ENCODE peak calls at places on chromosomes 2 and 18, in six cellular contexts. V is HepG2, R is GM12891, W is K562, X is H1, U is GM12878. H is an unnamed sample.
A peak's percentile ranks its signal among the peaks of the same experiment; 100 is the strongest.

GRCh38 chr18:46428368-46428767 is 228.7 kb downstream of the LOXHD1 start:
- DNase-seq in V (no peak), X (no peak), W (no peak), R (no peak), U (no peak), H (no peak)

GRCh38 chr18:31630549-31630948 is 38.9 kb downstream of the TTR start:
- DNase-seq in X (no peak), V (no peak), W (no peak), R (no peak), U (no peak), H (no peak)

GRCh38 chr2:199646439-199646838 is 188.7 kb upstream of the SATB2 start:
- DNase-seq in W (no peak), V (no peak), X (no peak), R (no peak), U (peak; percentile 16), H (no peak)

GRCh38 chr18:59514193-59514592 is 155.1 kb upstream of the LMAN1 start:
- DNase-seq in U (no peak), W (peak; percentile 2), R (no peak), V (peak; percentile 25), X (no peak), H (no peak)

GRCh38 chr18:13893418-13893760 is 21.9 kb downstream of the MC2R start:
- DNase-seq in R (peak; percentile 54), X (no peak), V (no peak), W (no peak), U (peak; percentile 63), H (peak; percentile 46)

GRCh38 chr2:205024822-205025518 is 479.7 kb downstream of the PARD3B start:
- DNase-seq in R (no peak), V (peak; percentile 29), W (peak; percentile 84), X (no peak), U (no peak), H (no peak)

GRCh38 chr2:167140767-167141166 is 252.5 kb downstream of the XIRP2 start:
- DNase-seq in W (no peak), X (peak; percentile 2), V (peak; percentile 62), U (no peak), R (no peak), H (no peak)

GRCh38 chr2:168649105-168649504 is 153.3 kb upstream of the NOSTRIN start:
- DNase-seq in V (no peak), U (no peak), X (no peak), W (no peak), R (no peak), H (no peak)

GRCh38 chr2:134009440-134009839 is 244.4 kb upstream of the MGAT5 start:
- DNase-seq in U (no peak), X (no peak), W (no peak), R (no peak), V (no peak), H (no peak)

GRCh38 chr2:135494503-135494902 is 36.5 kb downstream of the ZRANB3 start:
- DNase-seq in U (no peak), R (no peak), X (no peak), V (no peak), W (no peak), H (no peak)

GRCh38 chr2:85708641-85709040 is 14.5 kb downstream of the GNLY start:
- DNase-seq in U (no peak), W (no peak), V (no peak), R (no peak), X (no peak), H (no peak)

GRCh38 chr18:72675394-72675793 is 131.3 kb upstream of the CBLN2 start:
- DNase-seq in V (no peak), X (no peak), U (no peak), R (no peak), W (no peak), H (no peak)

GRCh38 chr2:61205132-61205531 is 43.1 kb downstream of the C2orf74 start:
- DNase-seq in V (no peak), X (no peak), R (no peak), W (no peak), U (no peak), H (no peak)

GRCh38 chr2:218722419-218722818 is 11.8 kb downstream of the TTLL4 start:
- DNase-seq in R (no peak), W (no peak), X (no peak), V (no peak), U (no peak), H (no peak)

GRCh38 chr2:63537306-63537705 is 51.0 kb downstream of the WDPCP start:
- DNase-seq in R (no peak), W (no peak), X (no peak), V (no peak), U (no peak), H (no peak)

GRCh38 chr18:63725682-63726480 is 23.1 kb downstream of the SERPINB11 start:
- DNase-seq in R (no peak), U (no peak), W (no peak), X (no peak), V (no peak), H (no peak)

GRCh38 chr2:102022884-102023539 is 31.3 kb downstream of the IL1R2 start:
- DNase-seq in W (no peak), R (no peak), V (no peak), U (no peak), X (no peak), H (no peak)

GRCh38 chr2:67169417-67170140 is 227.6 kb upstream of the ETAA1 start:
- DNase-seq in V (no peak), W (no peak), X (no peak), U (no peak), R (no peak), H (no peak)

GRCh38 chr18:79200546-79201268 is 131.5 kb downstream of the ATP9B start:
- DNase-seq in R (no peak), U (no peak), X (peak; percentile 39), W (no peak), V (no peak), H (peak; percentile 33)

GRCh38 chr2:38702413-38702812 is 36.5 kb downstream of the GALM start:
- DNase-seq in U (no peak), X (no peak), V (no peak), R (no peak), W (peak; percentile 60), H (no peak)

GRCh38 chr2:157492189-157492773 is 48.4 kb upstream of the CYTIP start:
- DNase-seq in U (peak; percentile 43), X (peak; percentile 23), R (peak; percentile 37), V (peak; percentile 56), W (peak; percentile 78), H (no peak)

GRCh38 chr2:160970052-160970846 is 190.0 kb upstream of the TANK start:
- DNase-seq in W (peak; percentile 30), R (no peak), U (no peak), V (peak; percentile 80), X (peak; percentile 38), H (no peak)

GRCh38 chr18:48475635-48476549 is 62.9 kb upstream of the CTIF start:
- DNase-seq in W (peak; percentile 64), X (peak; percentile 41), V (peak; percentile 80), U (peak; percentile 5), R (no peak), H (no peak)

GRCh38 chr2:73027340-73027739 is 44.2 kb downstream of the SFXN5 start:
- DNase-seq in X (no peak), W (no peak), U (no peak), R (no peak), V (no peak), H (no peak)

GRCh38 chr2:95350320-95351079 is 52.0 kb upstream of the FAHD2A start:
- DNase-seq in X (no peak), U (no peak), V (no peak), R (no peak), W (no peak), H (no peak)

GRCh38 chr2:86372641-86373502 is 35.4 kb upstream of the REEP1 start:
- DNase-seq in X (no peak), R (no peak), W (peak; percentile 47), V (peak; percentile 63), U (no peak), H (no peak)

GRCh38 chr2:113240915-113241911 is 37.5 kb downstream of the PAX8 start:
- DNase-seq in X (peak; percentile 13), V (peak; percentile 90), U (no peak), W (peak; percentile 70), R (no peak), H (no peak)
- TF ChIP-seq POLR2A in X (no peak), V (no peak), U (no peak), W (peak; percentile 68), R (no peak), H (no peak)

GRCh38 chr2:136582631-136583205 is 182.6 kb upstream of the THSD7B start:
- DNase-seq in V (peak; percentile 18), R (no peak), X (no peak), W (peak; percentile 44), U (no peak), H (peak; percentile 4)
- TF ChIP-seq TAF1 in V (no peak), R (no peak), X (no peak), W (no peak), U (no peak), H (no peak)

DNA sequence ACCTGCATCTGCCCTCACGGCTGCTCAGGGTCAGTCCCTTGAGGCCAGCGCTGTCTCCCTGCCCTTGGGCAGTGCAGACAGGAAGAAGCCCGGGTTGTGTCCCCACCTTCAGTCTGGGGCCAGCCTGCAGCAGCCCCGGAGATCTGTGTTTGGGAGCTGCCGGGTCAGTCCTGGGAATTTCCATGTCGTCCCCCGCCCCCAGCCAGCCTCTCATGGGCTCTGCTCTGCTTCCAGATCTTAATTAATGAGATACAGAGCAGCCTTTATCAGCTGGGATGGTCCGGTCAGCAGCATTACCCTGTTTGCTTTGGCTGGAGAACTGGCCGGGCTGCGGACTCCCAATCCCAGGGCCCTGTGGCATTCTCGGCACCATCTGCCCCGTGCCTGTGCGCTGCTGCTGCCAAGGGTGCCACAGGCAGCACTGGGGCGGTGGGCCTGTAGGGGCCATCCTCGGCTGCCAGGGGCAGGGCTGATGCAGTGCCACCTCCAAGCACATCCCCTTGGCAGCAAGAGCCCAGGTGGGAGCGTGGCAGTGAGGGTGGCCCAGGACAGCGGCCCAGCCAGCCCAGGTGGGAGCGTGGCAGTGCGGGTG is 2.4 kb downstream of the BOK start:
- DNase-seq in R (no peak), V (no peak), W (no peak), X (no peak), U (no peak), H (peak; percentile 22)
- TF ChIP-seq POLR2AphosphoS5 in R (no peak), V (no peak), W (no peak), X (no peak), U (no peak), H (no peak)

GRCh38 chr2:112723556-112723940 is 2.7 kb downstream of the NT5DC4 start:
- DNase-seq in W (no peak), R (no peak), X (no peak), U (no peak), V (no peak), H (no peak)
- TF ChIP-seq POLR2A in W (no peak), R (no peak), X (no peak), U (no peak), V (no peak), H (no peak)

H was measured in GM12892.